ENCODE peak calls at places on chromosomes 5 and 9, in six cellular contexts. Y is AG04449; D is CD8-positive, alpha-beta T cell; W is progenitor cell of endocrine pancreas; J is H1; M is bronchial epithelial cell. P is an unnamed sample.

GRCh38 chr5:74009502-74009901 is 383.5 kb downstream of the ARHGEF28 start:
- DNase-seq in Y (no peak), D (no peak), W (no peak), J (no peak), M (peak; percentile 55), P (no peak)

GRCh38 chr5:171869956-171870355 is 84.3 kb downstream of the SMIM23 start:
- DNase-seq in Y (no peak), D (no peak), W (no peak), J (no peak), M (no peak), P (no peak)

GRCh38 chr9:129936222-129936621 is 101.0 kb downstream of the USP20 start:
- DNase-seq in Y (no peak), D (no peak), W (no peak), J (no peak), M (no peak), P (peak; percentile 57)

GRCh38 chr9:107337676-107338590 is 54.9 kb downstream of the RAD23B start:
- DNase-seq in Y (no peak), D (no peak), W (no peak), J (no peak), M (no peak), P (no peak)

GRCh38 chr5:68169898-68170297 is 45.7 kb upstream of the PIK3R1 start:
- DNase-seq in Y (no peak), D (no peak), W (no peak), J (no peak), M (no peak), P (no peak)

GRCh38 chr5:159174511-159175168 is 34.7 kb downstream of the RNF145 start:
- DNase-seq in Y (no peak), D (no peak), W (no peak), J (no peak), M (no peak), P (no peak)

GRCh38 chr5:56910123-56910951 is 941 bp downstream of the SETD9 start:
- DNase-seq in Y (no peak), D (no peak), W (peak; percentile 12), J (no peak), M (peak; percentile 53), P (peak; percentile 43)

GRCh38 chr5:96388186-96388585 is 44.9 kb downstream of the PCSK1 start:
- DNase-seq in Y (no peak), D (no peak), W (no peak), J (no peak), M (no peak), P (no peak)

GRCh38 chr5:39420482-39421145 is 4.2 kb downstream of the DAB2 start:
- DNase-seq in Y (no peak), D (no peak), W (no peak), J (no peak), M (no peak), P (no peak)

GRCh38 chr5:65172486-65173129 is 309.1 kb downstream of the ADAMTS6 start:
- DNase-seq in Y (peak; percentile 40), D (no peak), W (no peak), J (no peak), M (peak; percentile 97), P (no peak)

GRCh38 chr5:71895546-71895945 is 176.5 kb downstream of the CARTPT start:
- DNase-seq in Y (no peak), D (no peak), W (no peak), J (no peak), M (no peak), P (no peak)

GRCh38 chr9:131046581-131047202 is 37.7 kb downstream of the LAMC3 start:
- DNase-seq in Y (no peak), D (peak; percentile 80), W (peak; percentile 63), J (peak; percentile 46), M (peak; percentile 11), P (peak; percentile 85)
- TF ChIP-seq CTCF in Y (peak; percentile 97), D (peak; percentile 94), W (peak; percentile 95), J (peak; percentile 94), M (peak; percentile 98), P (peak; percentile 91)

GRCh38 chr9:36345103-36345846 is 54.8 kb downstream of the RNF38 start:
- DNase-seq in Y (no peak), D (no peak), W (no peak), J (peak; percentile 13), M (no peak), P (no peak)
- TF ChIP-seq CTCF in Y (no peak), D (no peak), W (no peak), J (peak; percentile 68), M (no peak), P (no peak)

GRCh38 chr9:75130621-75131020 is 42.3 kb downstream of the OSTF1 start:
- DNase-seq in Y (peak; percentile 36), D (no peak), W (no peak), J (no peak), M (no peak), P (no peak)

GRCh38 chr9:75134495-75134894 is 46.2 kb downstream of the OSTF1 start:
- DNase-seq in Y (no peak), D (no peak), W (no peak), J (no peak), M (no peak), P (no peak)

GRCh38 chr9:75132244-75132643 is 43.9 kb downstream of the OSTF1 start:
- DNase-seq in Y (no peak), D (no peak), W (no peak), J (no peak), M (no peak), P (no peak)

GRCh38 chr9:75133396-75133795 is 45.1 kb downstream of the OSTF1 start:
- DNase-seq in Y (no peak), D (no peak), W (no peak), J (no peak), M (no peak), P (no peak)

DNA sequence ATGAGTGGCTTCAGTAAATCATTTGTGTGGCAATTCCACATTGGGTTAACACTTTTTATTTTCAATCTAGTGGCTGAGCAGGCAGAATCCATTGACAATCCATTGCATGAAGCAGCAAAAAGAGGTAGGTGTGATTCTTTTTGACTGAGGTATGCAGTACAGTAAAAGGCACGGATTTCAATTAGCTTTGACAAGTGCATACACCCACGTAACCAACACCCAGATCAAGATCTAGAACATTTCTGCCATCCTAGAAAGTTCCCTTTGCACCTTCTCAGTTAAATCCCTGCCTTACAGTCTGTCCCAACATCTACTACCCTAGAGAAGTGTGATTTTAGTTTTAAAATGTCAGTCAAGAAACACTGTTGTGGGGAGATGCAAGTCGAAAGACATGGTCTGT is 43.4 kb downstream of the OSTF1 start:
- DNase-seq in Y (no peak), D (no peak), W (no peak), J (no peak), M (no peak), P (no peak)
- TF ChIP-seq CTCF in Y (no peak), D (no peak), W (no peak), J (no peak), M (no peak), P (no peak)

DNA sequence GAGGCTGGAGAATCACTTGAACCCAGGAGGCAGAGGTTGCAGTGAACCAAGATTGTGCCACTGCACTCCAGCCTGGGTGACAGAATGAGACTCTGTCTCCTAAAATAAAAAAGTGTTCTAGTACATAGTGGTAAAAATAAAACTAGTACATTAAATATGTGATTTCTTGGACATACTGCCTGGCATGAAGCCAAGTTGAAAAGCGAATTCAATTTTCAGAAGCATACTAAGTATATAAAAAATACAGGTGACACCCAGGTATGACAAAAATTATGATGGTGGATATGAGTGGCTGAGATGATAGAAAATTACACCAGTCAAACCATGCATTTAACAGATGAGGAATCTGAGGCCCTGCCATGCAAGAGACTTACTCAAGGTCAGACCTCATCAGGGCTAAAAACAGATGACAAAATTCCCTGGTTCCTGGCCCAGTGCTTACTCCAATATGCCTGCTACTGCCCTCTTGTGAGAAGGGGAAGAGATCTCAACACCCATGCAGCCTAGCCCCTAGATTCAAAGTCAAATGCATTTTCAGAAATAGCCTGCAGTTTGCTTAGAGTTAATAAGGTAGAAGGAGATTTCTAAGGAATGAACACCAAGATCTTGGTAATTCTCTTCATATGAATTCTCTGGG is 46.6 kb upstream of the GNPDA1 start:
- DNase-seq in Y (no peak), D (no peak), W (no peak), J (no peak), M (no peak), P (no peak)
- TF ChIP-seq CTCF in Y (no peak), D (no peak), W (no peak), J (peak; percentile 52), M (no peak), P (no peak)

P was measured in glutamatergic neuron.